ENCODE peak calls at places on chromosomes 16 and 17, in seven cellular contexts. J, P, Q, W, N, A and L are unnamed samples.

GRCh38 chr16:89191033-89191900 is 9.1 kb downstream of the SLC22A31 start:
- DNase-seq in P (no peak), W (no peak), Q (no peak), J (no peak), N (no peak), A (no peak), L (no peak)

GRCh38 chr17:10192963-10193362 is 5.4 kb downstream of the GAS7 start:
- DNase-seq in N (no peak), Q (no peak), P (no peak), A (peak; percentile 91), J (no peak), W (no peak), L (no peak)

GRCh38 chr17:51997723-51998122 is 160.8 kb downstream of the CA10 start:
- DNase-seq in W (no peak), A (no peak), Q (no peak), J (no peak), N (no peak), P (no peak), L (no peak)

GRCh38 chr16:3949287-3949686 is 68.8 kb upstream of the CREBBP start:
- DNase-seq in A (no peak), W (no peak), Q (no peak), J (no peak), N (no peak), P (peak; percentile 75), L (no peak)

GRCh38 chr16:29029168-29029994 is 44.5 kb downstream of the LAT start:
- DNase-seq in Q (no peak), P (no peak), A (peak; percentile 58), W (peak; percentile 91), N (no peak), J (peak; percentile 53), L (no peak)

GRCh38 chr17:82223517-82223916 is 5.3 kb upstream of the SLC16A3 start:
- DNase-seq in A (no peak), W (no peak), J (no peak), P (no peak), Q (no peak), N (no peak), L (no peak)

GRCh38 chr17:78925662-78926555 is 722 bp upstream of the TIMP2 start:
- DNase-seq in Q (no peak), N (peak; percentile 51), A (peak; percentile 72), J (no peak), W (no peak), P (peak; percentile 83), L (no peak)

GRCh38 chr17:72407336-72408121 is 286.7 kb downstream of the SOX9 start:
- DNase-seq in Q (peak; percentile 90), N (peak; percentile 59), P (peak; percentile 40), A (peak; percentile 95), W (peak; percentile 98), J (peak; percentile 54), L (peak; percentile 49)

GRCh38 chr17:42484304-42484703 is 25.6 kb downstream of the ATP6V0A1 start:
- DNase-seq in J (no peak), P (no peak), Q (no peak), A (no peak), N (no peak), W (no peak), L (no peak)

GRCh38 chr16:26363581-26363980 is 671.8 kb downstream of the HS3ST4 start:
- DNase-seq in J (no peak), P (no peak), A (no peak), W (no peak), Q (no peak), N (no peak), L (no peak)

GRCh38 chr17:7435676-7436555 is 681 bp downstream of the TMEM102 start:
- DNase-seq in W (peak; percentile 67), Q (peak; percentile 45), P (peak; percentile 46), N (peak; percentile 41), J (no peak), A (peak; percentile 38), L (peak; percentile 43)

GRCh38 chr16:6643083-6643686 is 689.5 kb upstream of the RBFOX1 start:
- DNase-seq in Q (peak; percentile 29), A (peak; percentile 81), J (no peak), P (no peak), N (peak; percentile 83), W (peak; percentile 56), L (peak; percentile 18)

GRCh38 chr17:8922451-8922850 is 43.1 kb downstream of the PIK3R5 start:
- DNase-seq in W (peak; percentile 95), P (no peak), A (peak; percentile 86), J (peak; percentile 82), N (no peak), Q (no peak), L (no peak)

GRCh38 chr16:50778284-50779163 is 36.6 kb downstream of the CYLD start:
- DNase-seq in N (no peak), P (no peak), W (no peak), J (no peak), A (no peak), Q (no peak), L (peak; percentile 48)

GRCh38 chr17:61159415-61159814 is 240.2 kb upstream of the TBX2 start:
- DNase-seq in P (no peak), W (no peak), N (no peak), A (peak; percentile 43), Q (no peak), J (no peak), L (no peak)

GRCh38 chr16:56451753-56452689 is 667 bp downstream of the OGFOD1 start:
- DNase-seq in J (no peak), N (no peak), Q (no peak), A (peak; percentile 81), W (peak; percentile 35), P (peak; percentile 42), L (no peak)